ENCODE peak calls at places on chromosome 6, in four cellular contexts. R is D341Med, W is astrocyte of the spinal cord, K is SHP77. H is an unnamed sample.

GRCh38 chr6:114740547-114740946 is 397.7 kb upstream of the HS3ST5 start:
- DNase-seq in K (no peak), W (peak), R (no peak), H (no peak)

GRCh38 chr6:71289039-71289801 is 609 bp downstream of the OGFRL1 start:
- DNase-seq in K (peak), W (peak), R (peak), H (no peak)

GRCh38 chr6:85660181-85660611 is 17.5 kb upstream of the SYNCRIP start:
- DNase-seq in K (no peak), R (no peak), W (peak), H (no peak)

GRCh38 chr6:3237761-3238662 is 10.6 kb upstream of the TUBB2B start:
- DNase-seq in K (no peak), R (no peak), W (no peak), H (no peak)

GRCh38 chr6:150617496-150618460 is 18.1 kb downstream of the PLEKHG1 start:
- DNase-seq in K (no peak), W (no peak), R (no peak), H (no peak)

GRCh38 chr6:108118791-108119211 is 44.3 kb upstream of the OSTM1 start:
- DNase-seq in W (no peak), R (peak), K (no peak), H (no peak)

GRCh38 chr6:107292570-107293285 is 166.6 kb downstream of the PDSS2 start:
- DNase-seq in W (no peak), R (no peak), K (no peak), H (no peak)

GRCh38 chr6:135568366-135568765 is 70.8 kb upstream of the AHI1 start:
- DNase-seq in K (peak), W (peak), R (no peak), H (no peak)

GRCh38 chr6:87172292-87172691 is 16.9 kb downstream of the ZNF292 start:
- DNase-seq in W (no peak), R (no peak), K (no peak), H (no peak)

GRCh38 chr6:69866351-69867074 is at the start of gene COL19A1:
- DNase-seq in W (peak), R (no peak), K (no peak), H (peak)

GRCh38 chr6:138417493-138418117 is 13.6 kb downstream of the HEBP2 start:
- DNase-seq in R (no peak), K (no peak), W (no peak), H (no peak)

GRCh38 chr6:160733045-160733646 is 31.1 kb downstream of the PLG start:
- DNase-seq in K (peak), R (peak), W (peak), H (no peak)

GRCh38 chr6:152301021-152301805 is 335.9 kb downstream of the SYNE1 start:
- DNase-seq in W (no peak), K (no peak), R (no peak), H (no peak)

GRCh38 chr6:13579911-13580310 is 5.5 kb downstream of the SIRT5 start:
- DNase-seq in W (no peak), R (no peak), K (no peak), H (no peak)

GRCh38 chr6:8435093-8435844 is at the start of gene SLC35B3:
- DNase-seq in R (peak), K (peak), W (peak), H (peak)

GRCh38 chr6:142853244-142854180 is 91.5 kb downstream of the HIVEP2 start:
- DNase-seq in R (no peak), W (no peak), K (no peak), H (no peak)

GRCh38 chr6:1481326-1481725 is 92.0 kb downstream of the FOXF2 start:
- DNase-seq in K (no peak), W (peak), R (no peak), H (no peak)

GRCh38 chr6:99547526-99547925 is 20.9 kb downstream of the CCNC start:
- DNase-seq in W (no peak), K (no peak), R (no peak), H (no peak)

GRCh38 chr6:19342616-19343015 is 494.6 kb upstream of the ID4 start:
- DNase-seq in R (no peak), K (no peak), W (peak), H (no peak)

GRCh38 chr6:56798163-56798562 is 155.5 kb upstream of the DST start:
- DNase-seq in R (no peak), W (peak), K (no peak), H (no peak)

GRCh38 chr6:158999154-158999668 is 791 bp downstream of the RSPH3 start:
- DNase-seq in K (no peak), W (peak), R (no peak), H (no peak)

GRCh38 chr6:169803291-169803811 is 51.9 kb downstream of the ERMARD start:
- DNase-seq in R (peak), K (no peak), W (no peak), H (no peak)

GRCh38 chr6:128981716-128982115 is 98.8 kb downstream of the LAMA2 start:
- DNase-seq in K (no peak), R (no peak), W (no peak), H (no peak)

GRCh38 chr6:87671555-87672029 is 30.4 kb downstream of the AKIRIN2 start:
- DNase-seq in K (no peak), R (no peak), W (no peak), H (no peak)

GRCh38 chr6:129329677-129330076 is 380.3 kb downstream of the ARHGAP18 start:
- DNase-seq in W (no peak), K (no peak), R (no peak), H (no peak)

GRCh38 chr6:82415820-82416219 is 52.2 kb downstream of the TPBG start:
- DNase-seq in R (no peak), W (peak), K (no peak), H (no peak)

GRCh38 chr6:157150076-157150475 is 173.2 kb downstream of the TMEM242 start:
- DNase-seq in W (peak), R (no peak), K (no peak), H (no peak)

GRCh38 chr6:149015877-149016525 is 269.2 kb downstream of the UST start:
- DNase-seq in W (peak), R (no peak), K (no peak), H (no peak)

GRCh38 chr6:137006056-137006455 is 38.7 kb downstream of the IL20RA start:
- DNase-seq in R (no peak), W (no peak), K (no peak), H (no peak)

GRCh38 chr6:108350528-108350927 is 55.7 kb downstream of the AFG1L start:
- DNase-seq in K (no peak), R (no peak), W (no peak), H (no peak)

GRCh38 chr6:118500130-118501015 is 47.7 kb upstream of the PLN start:
- DNase-seq in W (no peak), K (no peak), R (no peak), H (no peak)

GRCh38 chr6:106512048-106512957 is 117.0 kb downstream of the RTN4IP1 start:
- DNase-seq in K (no peak), W (peak), R (peak), H (no peak)

GRCh38 chr6:165588515-165588914 is 74.5 kb downstream of the PDE10A start:
- DNase-seq in W (no peak), K (no peak), R (no peak), H (no peak)

GRCh38 chr6:137817219-137817618 is 49.8 kb upstream of the TNFAIP3 start:
- DNase-seq in K (no peak), R (no peak), W (no peak), H (no peak)

GRCh38 chr6:157405986-157406385 is 25.0 kb downstream of the ZDHHC14 start:
- DNase-seq in R (no peak), W (peak), K (no peak), H (no peak)

GRCh38 chr6:156864557-156864956 is 87.4 kb downstream of the ARID1B start:
- DNase-seq in R (no peak), K (no peak), W (peak), H (no peak)

GRCh38 chr6:41427642-41428401 is 92.4 kb downstream of the NCR2 start:
- DNase-seq in R (peak), K (peak), W (no peak), H (no peak)

GRCh38 chr6:37319856-37320255 is 33.9 kb upstream of the RNF8 start:
- DNase-seq in K (no peak), W (peak), R (no peak), H (no peak)

GRCh38 chr6:906920-907319 is 214.0 kb upstream of the EXOC2 start:
- DNase-seq in R (no peak), K (no peak), W (peak), H (no peak)